ENCODE peak calls at places on chromosomes 1 and 21, in four cellular contexts. F is tibial artery, V is mesendoderm, Y is K562. A is an unnamed sample. For H3K4me1 and H3K36me3, the result is how much of the 10 kb centered on the place peaks cover.

GRCh38 chr1:87100271-87100670 is 185.8 kb downstream of the HS2ST1 start:
- DNase-seq in V (no peak), F (no peak), Y (no peak), A (no peak)

GRCh38 chr1:92194516-92194915 is 23.2 kb upstream of the C1orf146 start:
- DNase-seq in F (no peak), Y (no peak), V (no peak), A (no peak)

GRCh38 chr1:94931254-94931841 is 4.4 kb upstream of the CNN3 start:
- DNase-seq in F (no peak), Y (no peak), V (no peak), A (no peak)

GRCh38 chr1:244049142-244049968 is 1.7 kb upstream of the ZBTB18 start:
- DNase-seq in V (peak), Y (peak), F (no peak), A (peak)

GRCh38 chr1:29081201-29081600 is 42.5 kb downstream of the TMEM200B start:
- DNase-seq in F (no peak), Y (no peak), V (no peak), A (no peak)

GRCh38 chr21:14554948-14555347 is 8.8 kb upstream of the SAMSN1 start:
- DNase-seq in V (peak), F (no peak), Y (no peak), A (peak)

GRCh38 chr1:99590578-99591209 is 55.2 kb upstream of the PALMD start:
- DNase-seq in V (no peak), F (no peak), Y (no peak), A (no peak)

GRCh38 chr1:211630236-211631081 is 45.0 kb downstream of the NEK2 start:
- DNase-seq in V (peak), F (no peak), Y (peak), A (no peak)

GRCh38 chr1:90198616-90199015 is 203.7 kb downstream of the ZNF326 start:
- DNase-seq in V (peak), F (no peak), Y (no peak), A (no peak)

GRCh38 chr1:117656202-117656641 is 50.4 kb downstream of the TENT5C start:
- DNase-seq in Y (no peak), F (no peak), V (no peak), A (peak)

GRCh38 chr1:27454610-27455009 is 35.4 kb downstream of the WASF2 start:
- DNase-seq in V (no peak), Y (no peak), F (no peak), A (no peak)

GRCh38 chr21:25790122-25790951 is 55.6 kb downstream of the GABPA start:
- DNase-seq in Y (peak), V (peak), F (no peak), A (no peak)

GRCh38 chr1:3483801-3484444 is 29.5 kb downstream of the ARHGEF16 start:
- DNase-seq in Y (peak), F (no peak), V (peak), A (no peak)

GRCh38 chr1:2382621-2383361 is 8.6 kb downstream of the MORN1 start:
- DNase-seq in Y (peak), F (no peak), V (peak), A (no peak)

GRCh38 chr1:53689223-53689622 is 49.7 kb downstream of the GLIS1 start:
- DNase-seq in F (no peak), V (no peak), Y (no peak), A (no peak)

GRCh38 chr1:29343476-29343875 is 107.2 kb downstream of the PTPRU start:
- DNase-seq in Y (no peak), V (no peak), F (no peak), A (no peak)

GRCh38 chr1:241817331-241817792 is 30.6 kb upstream of the EXO1 start:
- DNase-seq in F (no peak), Y (no peak), V (no peak), A (no peak)

GRCh38 chr1:164771001-164771550 is 212.1 kb downstream of the PBX1 start:
- DNase-seq in V (no peak), Y (no peak), F (no peak), A (no peak)

GRCh38 chr1:9143250-9143649 is 14.3 kb upstream of the GPR157 start:
- DNase-seq in V (no peak), Y (no peak), F (peak), A (no peak)

GRCh38 chr1:176609556-176610408 is 146.8 kb downstream of the PAPPA2 start:
- DNase-seq in F (no peak), Y (no peak), V (peak), A (no peak)

GRCh38 chr1:206847337-206847834 is 18.0 kb upstream of the IL20 start:
- DNase-seq in V (peak), Y (peak), F (no peak), A (no peak)

GRCh38 chr1:239874831-239875230 is 216.9 kb upstream of the FMN2 start:
- DNase-seq in V (no peak), Y (no peak), F (no peak), A (no peak)

GRCh38 chr1:206909167-206909882 is 12.1 kb downstream of the IL24 start:
- DNase-seq in V (peak), F (peak), Y (peak), A (peak)

GRCh38 chr1:99919221-99919620 is 50.6 kb upstream of the SLC35A3 start:
- DNase-seq in V (no peak), Y (no peak), F (no peak), A (no peak)

GRCh38 chr1:185292237-185292636 is 24.8 kb downstream of the IVNS1ABP start:
- DNase-seq in V (no peak), F (no peak), Y (no peak), A (no peak)

GRCh38 chr1:206911064-206911663 is 10.6 kb downstream of the FCMR start:
- DNase-seq in F (peak), V (peak), Y (peak), A (peak)

GRCh38 chr1:163085041-163085903 is 16.1 kb downstream of the RGS4 start:
- DNase-seq in V (no peak), F (peak), Y (no peak), A (no peak)

DNA sequence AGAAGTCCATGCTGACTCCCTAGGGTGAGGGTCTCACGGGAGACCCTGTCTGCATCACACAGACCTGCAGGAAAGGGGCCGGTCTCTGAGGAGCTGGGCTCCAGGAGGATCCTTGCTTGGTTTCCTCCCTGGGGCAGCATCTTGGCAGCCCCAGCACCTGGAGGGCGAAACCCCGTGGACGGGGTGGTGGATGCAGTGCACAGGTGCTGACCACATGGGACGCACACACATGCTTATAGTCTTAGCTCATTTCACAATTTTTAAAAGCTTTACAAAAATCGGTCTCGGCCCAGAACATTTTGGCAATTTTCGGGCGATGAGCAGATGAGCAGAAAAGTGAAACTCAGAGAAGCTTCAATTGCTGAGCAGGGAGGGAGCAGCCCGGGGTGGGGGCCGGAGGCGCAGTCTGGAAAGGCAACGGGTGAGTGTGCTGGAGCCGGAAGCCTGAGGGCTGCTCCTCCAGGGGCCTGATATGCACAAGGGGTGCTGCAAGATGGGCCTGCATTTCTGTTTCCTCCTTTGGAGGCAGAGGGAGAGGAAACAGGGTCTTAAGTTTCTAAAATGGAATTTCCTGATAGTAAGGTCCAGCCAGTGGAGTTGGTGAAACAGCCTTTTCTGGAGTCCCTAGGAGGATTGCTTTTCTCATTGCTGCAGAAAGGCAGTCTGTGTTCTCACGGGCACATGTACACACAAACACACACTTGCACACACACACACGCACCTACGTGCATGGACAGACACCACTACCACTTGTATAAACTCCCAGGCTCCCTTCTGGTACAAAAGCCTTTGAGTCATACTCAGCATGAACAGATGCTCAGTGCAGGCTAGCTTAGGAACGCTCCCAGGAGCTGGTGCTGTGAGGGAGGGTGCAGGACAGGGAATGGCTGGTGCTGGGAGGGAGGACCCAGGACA is 60.7 kb downstream of the SCCPDH start:
- DNase-seq in F (peak), V (no peak), Y (no peak), A (no peak)
- H3K4me3 ChIP-seq in F (no peak), V (no peak), Y (no peak), A (no peak)

DNA sequence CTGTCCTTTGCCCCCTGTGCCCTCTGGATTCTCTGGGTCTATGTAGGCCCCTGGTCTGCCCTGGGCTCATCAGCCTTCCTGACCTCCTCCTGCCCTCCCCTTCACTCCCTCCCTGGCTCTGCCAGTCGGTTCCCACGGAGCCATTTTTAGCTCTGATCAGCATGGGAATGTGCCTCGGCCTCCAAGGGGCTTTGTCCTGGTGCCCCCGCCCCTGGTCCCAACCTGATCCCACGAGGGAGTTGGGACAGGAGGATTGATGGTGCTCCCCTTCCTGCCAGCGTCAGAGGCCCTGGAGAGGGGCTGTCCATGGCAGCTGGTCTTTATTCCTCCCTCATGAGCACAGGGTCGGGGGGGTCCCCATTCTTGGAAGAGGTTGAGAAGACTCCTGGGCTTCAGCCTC is 24.9 kb downstream of the ETNK2 start:
- DNase-seq in F (no peak), V (no peak), Y (no peak), A (no peak)
- H3K4me1 ChIP-seq in F (half or more), V (under half), Y (under half), A (under half)

DNA sequence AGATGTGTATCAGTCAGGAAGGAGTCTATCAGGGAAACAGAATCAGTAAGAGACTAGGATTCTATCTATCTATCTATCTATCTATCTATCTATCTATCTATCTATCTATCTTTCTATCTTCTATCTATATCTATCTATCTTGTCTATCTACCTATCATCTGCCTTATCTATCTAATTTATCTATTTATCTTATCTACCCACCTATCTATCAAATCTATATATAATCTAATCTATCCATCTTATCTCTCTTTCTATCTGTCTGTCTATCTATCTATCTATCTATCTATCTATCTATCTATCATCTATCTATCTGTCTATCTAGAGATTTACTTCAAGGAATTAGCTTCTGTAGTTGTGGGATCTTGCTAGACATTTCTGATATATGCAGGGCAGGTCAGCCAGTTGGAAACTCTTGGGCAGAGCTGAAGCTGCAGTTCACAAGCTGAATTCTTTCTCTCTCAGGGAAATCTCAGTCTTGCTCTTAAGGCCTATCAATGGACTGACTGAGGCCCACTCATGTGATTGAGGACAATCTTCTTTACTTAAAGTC is 140.2 kb upstream of the JUN start:
- DNase-seq in F (no peak), Y (no peak), V (no peak), A (no peak)
- H3K36me3 ChIP-seq in F (under half), Y (under half), V (under half), A (under half)

GRCh38 chr1:177979272-177979671 is 9.4 kb upstream of the SEC16B start:
- DNase-seq in V (no peak), Y (no peak), F (no peak), A (no peak)

GRCh38 chr1:177981186-177981585 is 11.3 kb upstream of the SEC16B start:
- DNase-seq in Y (no peak), V (no peak), F (no peak), A (no peak)

GRCh38 chr1:177984761-177985160 is 14.9 kb upstream of the SEC16B start:
- DNase-seq in F (no peak), V (no peak), Y (no peak), A (no peak)

GRCh38 chr1:177983824-177984528 is 14.1 kb upstream of the SEC16B start:
- DNase-seq in F (peak), Y (no peak), V (peak), A (no peak)

GRCh38 chr1:177983087-177983823 is 13.4 kb upstream of the SEC16B start:
- DNase-seq in V (no peak), F (no peak), Y (no peak), A (no peak)
- H3K4me3 ChIP-seq in V (no peak), F (peak), Y (no peak), A (no peak)

GRCh38 chr1:234985531-234986294 is 142.9 kb downstream of the TOMM20 start:
- DNase-seq in Y (no peak), V (no peak), F (no peak), A (no peak)
- H3K4me1 ChIP-seq in Y (under half), V (under half), F (half or more), A (under half)

GRCh38 chr1:11211925-11212587 is 22.9 kb downstream of the ANGPTL7 start:
- DNase-seq in Y (no peak), V (no peak), F (no peak), A (no peak)

GRCh38 chr1:11215018-11216005 is 26.2 kb downstream of the ANGPTL7 start:
- DNase-seq in V (no peak), Y (no peak), F (no peak), A (no peak)

GRCh38 chr1:11211461-11211860 is 22.3 kb downstream of the ANGPTL7 start:
- DNase-seq in Y (no peak), F (no peak), V (no peak), A (no peak)

GRCh38 chr1:11216074-11216473 is 26.9 kb downstream of the ANGPTL7 start:
- DNase-seq in F (no peak), Y (no peak), V (no peak), A (no peak)
- H3K36me3 ChIP-seq in F (half or more), Y (half or more), V (under half), A (half or more)

GRCh38 chr1:160633330-160633903 is 13.4 kb downstream of the SLAMF1 start:
- DNase-seq in Y (no peak), F (no peak), V (no peak), A (no peak)
- H3K4me3 ChIP-seq in Y (no peak), F (no peak), V (no peak), A (peak)

GRCh38 chr1:228094432-228095016 is 8.6 kb downstream of the C1orf35 start:
- DNase-seq in Y (no peak), V (no peak), F (no peak), A (no peak)

GRCh38 chr1:228090613-228091081 is 8.1 kb downstream of the ARF1 start:
- DNase-seq in V (no peak), F (peak), Y (no peak), A (no peak)

GRCh38 chr1:228091084-228091483 is 8.6 kb downstream of the ARF1 start:
- DNase-seq in Y (no peak), F (no peak), V (no peak), A (no peak)

GRCh38 chr1:228093050-228093906 is 9.8 kb downstream of the C1orf35 start:
- DNase-seq in F (peak), V (no peak), Y (no peak), A (no peak)

GRCh38 chr1:228092342-228093049 is 10.0 kb downstream of the ARF1 start:
- DNase-seq in V (no peak), Y (no peak), F (no peak), A (no peak)
- H3K4me1 ChIP-seq in V (under half), Y (under half), F (half or more), A (half or more)

GRCh38 chr1:7988576-7988975 is 27.1 kb downstream of the PARK7 start:
- DNase-seq in F (no peak), V (peak), Y (no peak), A (no peak)

GRCh38 chr1:7987528-7987927 is 26.0 kb downstream of the PARK7 start:
- DNase-seq in F (no peak), Y (no peak), V (no peak), A (no peak)

GRCh38 chr1:7983086-7983778 is 21.7 kb downstream of the PARK7 start:
- DNase-seq in F (peak), V (no peak), Y (no peak), A (no peak)

GRCh38 chr1:7984826-7985225 is 23.3 kb downstream of the PARK7 start:
- DNase-seq in F (peak), Y (no peak), V (no peak), A (no peak)

GRCh38 chr1:7985851-7986612 is 24.5 kb downstream of the PARK7 start:
- DNase-seq in Y (no peak), V (no peak), F (peak), A (no peak)
- H3K36me3 ChIP-seq in Y (half or more), V (under half), F (half or more), A (under half)

DNA sequence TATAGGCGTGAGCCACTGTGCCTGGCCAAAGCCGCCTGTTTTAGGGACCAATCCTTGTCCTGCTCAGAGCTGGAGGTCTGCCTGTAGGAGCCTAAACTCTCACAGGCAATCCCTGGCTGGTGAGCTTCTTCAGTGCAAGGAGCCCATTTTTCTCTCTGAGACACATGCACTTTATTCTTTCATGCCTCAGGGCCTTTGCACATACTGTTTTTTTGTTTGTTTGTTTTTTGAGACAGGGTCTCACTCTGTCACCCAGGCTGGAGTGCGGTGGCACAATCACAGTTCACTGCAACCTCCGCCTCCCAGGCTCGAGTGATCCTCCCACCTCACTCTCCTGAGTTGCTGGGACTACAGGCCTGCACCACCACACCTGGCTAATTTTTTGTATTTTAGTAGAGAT is 21.6 kb upstream of the PINK1 start:
- DNase-seq in F (no peak), Y (no peak), V (no peak), A (no peak)
- H3K4me3 ChIP-seq in F (no peak), Y (no peak), V (no peak), A (no peak)

A was measured in CD4-positive, CD25-positive, alpha-beta regulatory T cell.